ENCODE peak calls at places on chromosomes 1 and 21, in eight cellular contexts. P, R, F, O, U, B, A and J are unnamed samples.

GRCh38 chr1:118947790-118948189 is 40.4 kb downstream of the TBX15 start:
- ATAC-seq in U (no peak), B (no peak), R (no peak), A (no peak), P (no peak), O (no peak), F (peak; percentile 82), J (no peak)

GRCh38 chr1:152198982-152199381 is 25.0 kb downstream of the HRNR start:
- ATAC-seq in A (no peak), F (no peak), U (no peak), R (no peak), O (no peak), B (no peak), P (no peak), J (no peak)

GRCh38 chr21:38139380-38140168 is 117.2 kb upstream of the KCNJ15 start:
- ATAC-seq in O (no peak), B (peak; percentile 59), F (no peak), P (no peak), R (no peak), A (no peak), U (peak; percentile 54), J (no peak)

GRCh38 chr1:168312718-168313604 is 32.3 kb downstream of the TBX19 start:
- ATAC-seq in P (peak; percentile 58), O (no peak), B (peak; percentile 31), F (peak; percentile 42), R (no peak), A (no peak), U (no peak), J (no peak)

GRCh38 chr1:43036457-43036827 is 77.8 kb upstream of the SLC2A1 start:
- ATAC-seq in O (no peak), U (no peak), P (no peak), B (no peak), R (no peak), F (no peak), A (no peak), J (no peak)

GRCh38 chr1:115184260-115184950 is 95.1 kb upstream of the TSPAN2 start:
- ATAC-seq in R (no peak), B (no peak), O (no peak), U (no peak), F (no peak), P (no peak), A (peak; percentile 62), J (peak; percentile 10)

GRCh38 chr1:172549621-172550280 is 16.8 kb downstream of the SUCO start:
- ATAC-seq in P (no peak), F (peak; percentile 25), U (no peak), R (no peak), O (no peak), B (no peak), A (no peak), J (no peak)

GRCh38 chr1:173628888-173629287 is 6.2 kb upstream of the TEX50 start:
- ATAC-seq in O (no peak), B (no peak), A (no peak), R (no peak), U (no peak), F (peak; percentile 33), P (no peak), J (no peak)

GRCh38 chr1:20499718-20500117 is 8.2 kb downstream of the MUL1 start:
- ATAC-seq in R (no peak), U (no peak), F (no peak), O (no peak), P (no peak), A (no peak), B (no peak), J (no peak)

GRCh38 chr21:16358784-16359183 is 629.0 kb downstream of the USP25 start:
- ATAC-seq in U (no peak), B (no peak), F (no peak), P (no peak), R (no peak), A (no peak), O (no peak), J (no peak)

GRCh38 chr1:66542811-66543767 is 9.1 kb downstream of the SGIP1 start:
- ATAC-seq in U (peak; percentile 97), O (no peak), P (peak; percentile 97), R (peak; percentile 97), F (peak; percentile 40), A (no peak), B (peak; percentile 77), J (peak; percentile 77)

GRCh38 chr1:27891196-27891889 is 19.0 kb downstream of the THEMIS2 start:
- ATAC-seq in B (peak; percentile 80), O (peak; percentile 45), P (peak; percentile 67), U (peak; percentile 60), F (no peak), R (no peak), A (no peak), J (peak; percentile 37)

GRCh38 chr1:98323906-98324358 is 337.6 kb upstream of the SNX7 start:
- ATAC-seq in R (peak; percentile 79), P (peak; percentile 76), A (no peak), O (peak; percentile 46), U (peak; percentile 65), B (peak; percentile 87), F (peak; percentile 68), J (peak; percentile 60)

GRCh38 chr1:33342041-33342723 is 21.3 kb upstream of the A3GALT2 start:
- ATAC-seq in A (peak; percentile 50), U (peak; percentile 83), R (no peak), P (peak; percentile 91), B (peak; percentile 68), F (peak; percentile 69), O (no peak), J (peak; percentile 65)

GRCh38 chr1:245901037-245901436 is 606.0 kb downstream of the SMYD3 start:
- ATAC-seq in P (no peak), U (no peak), A (no peak), B (no peak), F (no peak), R (no peak), O (no peak), J (no peak)

GRCh38 chr1:45922374-45922773 is 119.0 kb downstream of the MAST2 start:
- ATAC-seq in B (peak; percentile 34), O (no peak), P (no peak), A (peak; percentile 60), R (no peak), F (no peak), U (no peak), J (no peak)

DNA sequence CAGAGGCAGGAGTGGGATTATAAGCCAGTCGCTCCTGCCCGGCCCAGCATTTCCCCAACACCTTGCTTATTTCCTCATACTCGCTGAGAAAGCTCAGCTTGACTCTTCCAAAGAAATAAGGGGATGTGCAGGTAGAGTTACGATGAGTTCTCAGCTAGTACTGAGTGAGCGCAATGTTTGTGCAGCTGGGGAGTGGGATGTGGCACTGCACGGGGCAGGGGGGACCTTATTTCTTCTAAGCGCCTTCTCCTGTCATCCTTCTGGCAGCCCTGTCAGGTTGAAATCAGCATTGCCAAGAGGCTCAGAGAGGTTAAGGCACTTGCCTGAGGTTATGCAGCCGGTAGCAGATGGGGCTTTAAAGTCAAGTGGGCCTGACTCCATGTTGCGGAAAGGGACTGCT is 705 bp downstream of the C1QB start:
- ATAC-seq in R (no peak), A (no peak), P (no peak), O (no peak), U (no peak), F (no peak), B (no peak), J (no peak)
- H3K4me3 ChIP-seq in R (no peak overlapping the region), A (peak overlapping the region; percentile 32), P (no peak overlapping the region), O (no peak overlapping the region), U (no peak overlapping the region), F (no peak overlapping the region), B (peak overlapping the region; percentile 44), J (peak overlapping the region; percentile 39)

GRCh38 chr1:19405195-19405760 is 80.1 kb downstream of the CAPZB start:
- ATAC-seq in O (no peak), F (no peak), U (no peak), A (no peak), B (no peak), P (no peak), R (peak; percentile 70), J (peak; percentile 52)

GRCh38 chr1:19404748-19405147 is 80.6 kb downstream of the CAPZB start:
- ATAC-seq in B (no peak), A (no peak), U (no peak), F (no peak), R (no peak), O (no peak), P (no peak), J (no peak)

GRCh38 chr1:19405761-19406481 is 79.4 kb downstream of the CAPZB start:
- ATAC-seq in U (peak; percentile 41), O (peak; percentile 73), A (no peak), F (no peak), P (peak; percentile 20), B (no peak), R (no peak), J (peak; percentile 32)

GRCh38 chr1:19407494-19408096 is 77.7 kb downstream of the CAPZB start:
- ATAC-seq in P (no peak), O (no peak), F (no peak), U (no peak), B (no peak), R (no peak), A (no peak), J (no peak)

DNA sequence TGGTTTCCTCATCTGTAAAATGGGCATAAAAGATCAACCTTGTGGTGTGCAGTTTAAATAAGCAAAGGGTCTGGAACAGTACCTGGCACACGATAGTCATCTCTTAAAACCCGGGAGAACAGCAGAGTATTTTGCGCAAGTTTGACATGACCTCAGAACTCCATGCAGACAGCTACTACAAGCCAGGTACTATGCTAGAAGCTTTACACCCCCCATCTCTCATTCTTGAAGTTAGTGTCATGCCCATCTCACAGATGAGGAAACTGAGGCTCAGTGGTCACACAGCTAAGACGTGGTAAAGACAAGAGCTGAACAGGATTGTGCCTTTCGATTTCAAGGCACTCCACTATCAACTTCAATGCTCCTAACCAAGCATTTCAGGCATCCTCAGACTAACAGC is 78.7 kb downstream of the CAPZB start:
- ATAC-seq in A (no peak), B (no peak), R (no peak), P (no peak), F (no peak), O (no peak), U (no peak), J (no peak)
- H3K4me1 ChIP-seq in A (peaks cover 30% of the 10 kb centered on the region), B (peaks cover 26% of the 10 kb centered on the region), R (no peaks in the 10 kb centered on the region), P (peaks cover 10% of the 10 kb centered on the region), F (no peaks in the 10 kb centered on the region), O (peaks cover 48% of the 10 kb centered on the region), U (no peaks in the 10 kb centered on the region), J (peaks cover 18% of the 10 kb centered on the region)

GRCh38 chr1:100921110-100921706 is 25.3 kb downstream of the SLC30A7 start:
- ATAC-seq in B (peak; percentile 75), A (no peak), R (no peak), P (peak; percentile 49), U (peak; percentile 75), O (peak; percentile 45), F (no peak), J (no peak)
- TF ChIP-seq CTCF in B (peak; percentile 79), A (peak; percentile 79), R (peak; percentile 66), P (peak; percentile 26), U (peak; percentile 30), O (peak; percentile 99), F (peak; percentile 67), J (peak; percentile 65)

DNA sequence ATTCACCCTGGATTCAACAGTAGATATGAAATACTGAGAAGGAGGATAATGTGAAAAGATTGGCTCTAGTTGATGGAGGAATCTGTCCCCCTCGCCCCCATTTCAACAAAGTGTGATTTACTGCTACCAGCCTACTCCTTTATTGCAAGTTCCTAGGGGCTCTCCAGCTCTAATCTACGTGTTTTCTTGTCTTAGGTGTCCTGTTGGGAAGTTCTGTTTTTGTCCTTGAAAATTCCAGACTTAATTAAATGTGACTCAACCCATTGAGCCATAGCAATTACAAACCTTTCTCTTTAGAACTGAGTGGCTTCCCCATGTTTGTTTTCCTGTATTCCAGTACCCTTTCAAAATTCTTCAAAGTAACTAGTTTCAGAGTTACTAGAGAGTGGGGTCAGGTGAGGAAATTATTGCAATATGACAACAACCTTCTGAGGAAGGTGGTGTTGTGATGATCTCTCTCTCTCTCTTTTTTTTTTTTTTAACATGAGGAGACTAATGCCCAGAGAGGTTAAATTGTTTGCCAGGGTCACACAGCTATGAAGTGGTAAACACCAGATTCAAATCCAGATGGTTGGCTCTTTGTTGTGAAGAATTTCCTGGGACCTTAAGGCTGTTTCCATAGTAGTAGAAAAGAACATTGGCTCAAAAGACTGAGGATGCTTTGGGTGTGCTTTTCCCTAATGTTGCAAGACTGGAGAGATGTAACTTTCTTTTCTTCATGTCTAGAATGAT is 3.5 kb downstream of the RGL1 start:
- ATAC-seq in A (no peak), O (no peak), F (no peak), R (no peak), B (no peak), U (no peak), P (no peak), J (no peak)
- H3K4me3 ChIP-seq in A (peak overlapping the region; percentile 71), O (no peak overlapping the region), F (no peak overlapping the region), R (no peak overlapping the region), B (peak overlapping the region; percentile 72), U (no peak overlapping the region), P (no peak overlapping the region), J (no peak overlapping the region)